ENCODE peak calls at places on chromosomes 7 and 10, in seven cellular contexts. R is NCI-H1436 treated with DMSO at 0.1 percent for 48 hours, Z is AG10803, A is KG1, V is sciatic nerve, U is Right ventricle myocardium inferior, N is lower lobe of right lung. Q is an unnamed sample.
A peak's percentile ranks its signal among the peaks of the same experiment; 100 is the strongest.

GRCh38 chr7:101553771-101554445 is 75.2 kb downstream of the MYL10 start:
- DNase-seq in R (no peak), Z (no peak), A (no peak), V (no peak), U (no peak), N (no peak), Q (no peak)

GRCh38 chr10:101139421-101139911 is 8.4 kb downstream of the TLX1 start:
- DNase-seq in R (no peak), Z (no peak), A (no peak), V (no peak), U (no peak), N (no peak), Q (no peak)

GRCh38 chr7:159144756-159145543 is at the start of gene VIPR2:
- DNase-seq in R (no peak), Z (no peak), A (no peak), V (no peak), U (no peak), N (no peak), Q (no peak)

GRCh38 chr7:74521855-74522254 is 68.1 kb downstream of the GTF2IRD1 start:
- DNase-seq in R (no peak), Z (no peak), A (no peak), V (no peak), U (no peak), N (no peak), Q (no peak)

GRCh38 chr7:27709137-27710075 is 30.6 kb upstream of the TAX1BP1 start:
- DNase-seq in R (no peak), Z (peak; percentile 69), A (no peak), V (no peak), U (no peak), N (no peak), Q (peak; percentile 62)

GRCh38 chr7:19377611-19378339 is 232.6 kb upstream of the FERD3L start:
- DNase-seq in R (no peak), Z (peak; percentile 39), A (no peak), V (no peak), U (no peak), N (no peak), Q (peak; percentile 63)

GRCh38 chr7:70016044-70016770 is 417.9 kb downstream of the AUTS2 start:
- DNase-seq in R (no peak), Z (peak; percentile 57), A (no peak), V (no peak), U (no peak), N (no peak), Q (peak; percentile 29)

GRCh38 chr10:52486840-52487611 is 172.9 kb downstream of the DKK1 start:
- DNase-seq in R (no peak), Z (peak; percentile 92), A (no peak), V (no peak), U (no peak), N (no peak), Q (peak; percentile 82)

GRCh38 chr10:52066383-52066782 is 247.7 kb upstream of the DKK1 start:
- DNase-seq in R (no peak), Z (no peak), A (no peak), V (no peak), U (no peak), N (no peak), Q (no peak)

GRCh38 chr10:130751851-130752250 is 559.7 kb downstream of the TCERG1L start:
- DNase-seq in R (no peak), Z (no peak), A (no peak), V (peak; percentile 5), U (no peak), N (no peak), Q (no peak)

GRCh38 chr10:124744047-124744687 is at the start of gene FAM53B:
- DNase-seq in R (no peak), Z (peak; percentile 76), A (peak; percentile 79), V (peak; percentile 90), U (peak; percentile 93), N (peak; percentile 89), Q (peak; percentile 88)

GRCh38 chr10:72320676-72321247 is 34.0 kb downstream of the DNAJB12 start:
- DNase-seq in R (peak; percentile 88), Z (peak; percentile 100), A (peak; percentile 83), V (peak; percentile 82), U (peak; percentile 81), N (peak; percentile 74), Q (peak; percentile 96)

GRCh38 chr7:49261928-49262327 is 337.6 kb downstream of the CDC14C start:
- DNase-seq in R (no peak), Z (no peak), A (no peak), V (no peak), U (no peak), N (no peak), Q (no peak)

GRCh38 chr10:116978906-116979305 is 26.1 kb downstream of the SHTN1 start:
- DNase-seq in R (no peak), Z (peak; percentile 30), A (no peak), V (no peak), U (no peak), N (no peak), Q (no peak)

GRCh38 chr10:52308251-52309031 is 5.6 kb upstream of the DKK1 start:
- DNase-seq in R (no peak), Z (peak; percentile 79), A (no peak), V (peak; percentile 60), U (peak; percentile 70), N (peak; percentile 59), Q (peak; percentile 78)

GRCh38 chr10:113562108-113562507 is 9.3 kb downstream of the HABP2 start:
- DNase-seq in R (no peak), Z (peak; percentile 30), A (no peak), V (no peak), U (no peak), N (no peak), Q (peak; percentile 25)

GRCh38 chr10:119208553-119208940 is 1.2 kb downstream of the GRK5 start:
- DNase-seq in R (no peak), Z (peak; percentile 62), A (no peak), V (no peak), U (no peak), N (no peak), Q (peak; percentile 32)

GRCh38 chr10:71090801-71091200 is 121.6 kb upstream of the UNC5B start:
- DNase-seq in R (no peak), Z (no peak), A (no peak), V (no peak), U (no peak), N (no peak), Q (no peak)

GRCh38 chr7:40393660-40394059 is 258.9 kb downstream of the SUGCT start:
- DNase-seq in R (no peak), Z (no peak), A (no peak), V (no peak), U (no peak), N (no peak), Q (no peak)

GRCh38 chr10:21080246-21080645 is 183.1 kb upstream of the NEBL start:
- DNase-seq in R (no peak), Z (no peak), A (no peak), V (no peak), U (no peak), N (no peak), Q (no peak)

GRCh38 chr7:149261321-149261828 is 621 bp upstream of the ZNF783 start:
- DNase-seq in R (no peak), Z (peak; percentile 51), A (no peak), V (peak; percentile 52), U (no peak), N (no peak), Q (peak; percentile 35)

GRCh38 chr10:20330246-20330645 is 514.0 kb downstream of the PLXDC2 start:
- DNase-seq in R (no peak), Z (no peak), A (no peak), V (no peak), U (no peak), N (no peak), Q (no peak)

GRCh38 chr10:31959461-31960173 is 31.0 kb upstream of the ARHGAP12 start:
- DNase-seq in R (no peak), Z (no peak), A (no peak), V (no peak), U (no peak), N (no peak), Q (no peak)

GRCh38 chr10:108629843-108630242 is 1293.5 kb downstream of the XPNPEP1 start:
- DNase-seq in R (no peak), Z (peak; percentile 33), A (no peak), V (no peak), U (no peak), N (no peak), Q (no peak)

GRCh38 chr10:103775786-103776185 is 79.6 kb downstream of the SH3PXD2A start:
- DNase-seq in R (no peak), Z (no peak), A (no peak), V (no peak), U (no peak), N (no peak), Q (no peak)

GRCh38 chr7:107327986-107328569 is 141.8 kb upstream of the GPR22 start:
- DNase-seq in R (no peak), Z (peak; percentile 42), A (no peak), V (no peak), U (no peak), N (no peak), Q (peak; percentile 5)

GRCh38 chr10:77756319-77757232 is 119.0 kb upstream of the KCNMA1 start:
- DNase-seq in R (no peak), Z (peak; percentile 69), A (no peak), V (no peak), U (no peak), N (no peak), Q (peak; percentile 79)

GRCh38 chr10:34528320-34528719 is 286.8 kb downstream of the PARD3 start:
- DNase-seq in R (no peak), Z (peak; percentile 96), A (no peak), V (no peak), U (no peak), N (no peak), Q (peak; percentile 76)

GRCh38 chr7:18352339-18353255 is 143.0 kb upstream of the HDAC9 start:
- DNase-seq in R (no peak), Z (peak; percentile 73), A (no peak), V (peak; percentile 58), U (no peak), N (no peak), Q (peak; percentile 73)

GRCh38 chr10:30999084-30999712 is 32.5 kb downstream of the ZNF438 start:
- DNase-seq in R (no peak), Z (peak; percentile 30), A (no peak), V (no peak), U (no peak), N (no peak), Q (no peak)

GRCh38 chr10:132113766-132114365 is 48.1 kb downstream of the JAKMIP3 start:
- DNase-seq in R (no peak), Z (no peak), A (no peak), V (peak; percentile 31), U (no peak), N (peak; percentile 24), Q (no peak)